ENCODE peak calls at places on chromosomes 1 and 21, in nine cellular contexts. U is heart left ventricle; M is activated B cell treated with CpG ODN at 0.5 μM for 24 hours; C is right lobe of liver; D is A673; E is HCT116; P is OCI-LY7; N is CD8-positive, alpha-beta T cell; X is MCF 10A. G is an unnamed sample.

GRCh38 chr1:43587594-43587993 is 56.9 kb downstream of the PTPRF start:
- DNase-seq in U (no peak), M (no peak), C (peak), D (no peak), E (no peak), P (no peak), N (no peak), X (peak), G (no peak)

GRCh38 chr1:204435246-204435885 is 23.7 kb upstream of the PPP1R15B start:
- DNase-seq in U (no peak), M (no peak), C (no peak), D (peak), E (no peak), P (no peak), N (no peak), X (peak), G (no peak)

GRCh38 chr1:116531917-116532316 is 38.9 kb downstream of the CD58 start:
- DNase-seq in U (no peak), M (no peak), C (no peak), D (no peak), E (no peak), P (no peak), N (no peak), X (no peak), G (no peak)

GRCh38 chr1:76352741-76353435 is 278.3 kb downstream of the ST6GALNAC3 start:
- DNase-seq in U (no peak), M (no peak), C (no peak), D (no peak), E (no peak), P (no peak), N (no peak), X (no peak), G (no peak)

GRCh38 chr1:22814176-22815042 is 103.8 kb downstream of the EPHB2 start:
- DNase-seq in U (no peak), M (no peak), C (no peak), D (no peak), E (no peak), P (no peak), N (no peak), X (no peak), G (no peak)

GRCh38 chr1:43382027-43382771 is 7.4 kb downstream of the MED8 start:
- DNase-seq in U (no peak), M (no peak), C (no peak), D (peak), E (no peak), P (no peak), N (no peak), X (no peak), G (no peak)

GRCh38 chr1:200530551-200531261 is 89.8 kb downstream of the KIF14 start:
- DNase-seq in U (no peak), M (no peak), C (no peak), D (no peak), E (no peak), P (peak), N (peak), X (no peak), G (no peak)

GRCh38 chr1:75785320-75785963 is 614 bp upstream of the RABGGTB start:
- DNase-seq in U (no peak), M (no peak), C (no peak), D (no peak), E (no peak), P (no peak), N (no peak), X (no peak), G (no peak)

GRCh38 chr21:29477347-29477746 is 178.6 kb downstream of the BACH1 start:
- DNase-seq in U (no peak), M (no peak), C (no peak), D (no peak), E (no peak), P (no peak), N (no peak), X (no peak), G (no peak)

GRCh38 chr1:3219005-3219724 is 150.2 kb downstream of the PRDM16 start:
- DNase-seq in U (peak), M (no peak), C (peak), D (no peak), E (no peak), P (no peak), N (no peak), X (no peak), G (no peak)

GRCh38 chr1:146007048-146007784 is 10.8 kb upstream of the TXNIP start:
- DNase-seq in U (peak), M (no peak), C (no peak), D (peak), E (peak), P (peak), N (peak), X (peak), G (peak)

GRCh38 chr1:44276006-44276405 is 62.7 kb downstream of the DMAP1 start:
- DNase-seq in U (no peak), M (no peak), C (no peak), D (peak), E (no peak), P (peak), N (no peak), X (peak), G (no peak)

GRCh38 chr1:65425697-65426096 is 5.2 kb downstream of the LEPR start:
- DNase-seq in U (no peak), M (no peak), C (no peak), D (no peak), E (no peak), P (no peak), N (no peak), X (peak), G (no peak)

GRCh38 chr1:159866905-159867304 is 4.4 kb upstream of the VSIG8 start:
- DNase-seq in U (no peak), M (no peak), C (no peak), D (no peak), E (no peak), P (no peak), N (no peak), X (no peak), G (no peak)

GRCh38 chr1:169610858-169611257 is 19.1 kb downstream of the SELP start:
- DNase-seq in U (no peak), M (no peak), C (no peak), D (no peak), E (no peak), P (no peak), N (no peak), X (peak), G (no peak)

GRCh38 chr1:105544475-105544874 is 1512.0 kb upstream of the PRMT6 start:
- DNase-seq in U (no peak), M (no peak), C (no peak), D (no peak), E (no peak), P (no peak), N (no peak), X (peak), G (no peak)

GRCh38 chr1:36966242-36966641 is 68.1 kb downstream of the GRIK3 start:
- DNase-seq in U (no peak), M (no peak), C (no peak), D (no peak), E (no peak), P (no peak), N (no peak), X (peak), G (no peak)

GRCh38 chr1:183417691-183418491 is at the start of gene NMNAT2:
- DNase-seq in U (peak), M (no peak), C (peak), D (peak), E (no peak), P (no peak), N (no peak), X (peak), G (no peak)

GRCh38 chr1:70528591-70529333 is 117.7 kb downstream of the CTH start:
- DNase-seq in U (peak), M (no peak), C (no peak), D (peak), E (peak), P (peak), N (peak), X (peak), G (peak)

GRCh38 chr1:155136728-155137127 is 1.1 kb downstream of the SLC50A1 start:
- DNase-seq in U (no peak), M (no peak), C (no peak), D (no peak), E (no peak), P (peak), N (peak), X (peak), G (no peak)

GRCh38 chr1:30928171-30928570 is 19.6 kb upstream of the SDC3 start:
- DNase-seq in U (no peak), M (no peak), C (no peak), D (no peak), E (no peak), P (no peak), N (no peak), X (no peak), G (no peak)

GRCh38 chr1:215669806-215670485 is 102.8 kb downstream of the KCTD3 start:
- DNase-seq in U (no peak), M (no peak), C (no peak), D (no peak), E (no peak), P (no peak), N (no peak), X (no peak), G (no peak)

GRCh38 chr1:94617139-94617805 is 75.7 kb upstream of the F3 start:
- DNase-seq in U (no peak), M (no peak), C (no peak), D (no peak), E (peak), P (no peak), N (no peak), X (peak), G (no peak)

GRCh38 chr1:203450541-203451149 is 25.0 kb upstream of the PRELP start:
- DNase-seq in U (no peak), M (no peak), C (no peak), D (no peak), E (no peak), P (peak), N (no peak), X (no peak), G (no peak)

GRCh38 chr1:170261669-170262068 is 115.9 kb downstream of the NTMT2 start:
- DNase-seq in U (no peak), M (no peak), C (no peak), D (peak), E (no peak), P (no peak), N (no peak), X (no peak), G (no peak)

GRCh38 chr1:147600119-147601111 is 59.1 kb downstream of the BCL9 start:
- DNase-seq in U (no peak), M (no peak), C (no peak), D (peak), E (no peak), P (peak), N (no peak), X (peak), G (no peak)

GRCh38 chr1:221283532-221283931 is 404.3 kb downstream of the HLX start:
- DNase-seq in U (no peak), M (no peak), C (no peak), D (no peak), E (no peak), P (no peak), N (no peak), X (no peak), G (no peak)

DNA sequence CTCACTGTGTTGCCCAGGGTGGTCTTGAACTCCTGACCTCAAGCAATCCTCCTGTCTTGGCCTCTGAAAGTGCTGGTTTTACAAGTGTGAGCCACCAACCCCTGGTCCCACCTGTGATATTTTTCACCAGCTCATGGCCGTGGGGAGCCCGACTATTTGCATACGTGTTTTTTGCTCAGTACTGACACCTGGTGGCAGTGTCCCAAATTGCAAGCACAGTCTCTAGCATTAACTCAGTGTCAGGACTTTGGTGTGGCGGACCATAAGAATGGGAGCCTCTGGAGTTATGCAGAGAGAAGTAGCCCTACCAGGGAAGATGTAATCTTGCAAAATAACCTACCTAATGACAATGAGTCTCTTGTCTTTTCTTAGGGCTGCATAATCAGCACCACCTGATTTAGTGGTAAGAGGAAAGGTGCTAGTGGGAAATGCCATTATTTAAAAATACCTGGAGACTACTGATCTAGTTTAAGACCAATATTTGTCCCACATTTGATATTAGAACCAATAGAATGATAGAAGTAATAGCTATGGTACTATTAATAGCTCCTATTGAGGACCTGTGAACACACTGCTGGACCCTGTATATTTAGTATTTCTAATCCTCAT is 305.4 kb downstream of the DISC1 start:
- DNase-seq in U (no peak), M (no peak), C (no peak), D (peak), E (peak), P (peak), N (peak), X (peak), G (peak)
- TF ChIP-seq CTCF in U (peak), M (no peak), C (peak), D (peak), E (peak), P (peak), N (peak), X (peak), G (no peak)

GRCh38 chr21:17580319-17580718 is 32.4 kb downstream of the BTG3 start:
- DNase-seq in U (no peak), M (no peak), C (no peak), D (no peak), E (no peak), P (no peak), N (no peak), X (no peak), G (no peak)

GRCh38 chr21:17583898-17584297 is 28.8 kb downstream of the BTG3 start:
- DNase-seq in U (no peak), M (no peak), C (no peak), D (no peak), E (no peak), P (no peak), N (no peak), X (no peak), G (no peak)

GRCh38 chr21:17590443-17590842 is 22.3 kb downstream of the BTG3 start:
- DNase-seq in U (no peak), M (no peak), C (no peak), D (no peak), E (no peak), P (no peak), N (no peak), X (peak), G (no peak)

GRCh38 chr21:17585875-17586450 is 26.7 kb downstream of the BTG3 start:
- DNase-seq in U (no peak), M (no peak), C (no peak), D (peak), E (peak), P (peak), N (peak), X (peak), G (peak)
- TF ChIP-seq CTCF in U (peak), M (no peak), C (peak), D (peak), E (peak), P (peak), N (peak), X (peak), G (peak)

DNA sequence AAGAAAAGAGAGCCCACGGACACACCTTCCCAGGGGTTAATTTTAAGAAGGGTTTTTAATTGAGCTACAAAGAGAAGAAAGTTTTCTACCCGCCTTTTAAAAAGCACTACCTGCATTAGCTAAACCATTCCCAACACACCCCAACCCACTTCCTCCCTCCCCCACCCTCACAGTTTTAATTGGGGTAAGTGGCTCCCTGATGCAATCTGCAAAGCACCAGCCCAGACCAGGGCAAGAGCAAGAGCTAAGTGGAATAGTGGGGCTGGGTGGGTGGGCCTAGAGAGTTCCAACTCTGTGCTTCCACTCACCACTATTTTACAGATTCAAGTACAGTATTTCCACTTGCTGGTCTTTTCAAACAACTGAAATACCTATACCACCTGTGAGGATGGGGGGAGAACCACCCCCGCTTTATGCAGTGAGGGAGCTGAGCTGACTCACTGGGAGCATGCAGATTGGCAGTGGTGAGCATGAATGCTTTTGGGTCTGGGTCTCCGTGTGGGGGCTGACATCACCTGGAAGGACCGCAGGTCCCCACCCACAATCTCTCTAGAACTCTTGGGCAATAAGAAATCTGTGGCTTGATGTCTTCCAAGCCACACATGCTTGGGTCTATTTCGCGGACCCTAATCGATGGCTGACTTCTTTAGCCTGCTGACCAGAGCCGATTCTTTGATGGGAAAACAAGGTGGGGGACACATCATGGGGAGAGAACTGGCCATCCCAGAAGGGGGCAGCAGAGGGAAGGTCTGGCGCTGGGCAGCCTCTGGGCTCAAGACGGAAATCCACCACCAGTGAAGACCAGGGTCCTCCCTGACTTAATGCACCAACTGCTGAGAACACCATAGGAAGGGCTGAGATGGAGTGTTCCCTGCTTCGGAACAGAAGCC is 95.5 kb downstream of the SSBP3 start:
- DNase-seq in U (peak), M (no peak), C (peak), D (no peak), E (peak), P (peak), N (peak), X (peak), G (peak)
- TF ChIP-seq CTCF in U (peak), M (no peak), C (peak), D (peak), E (peak), P (peak), N (no peak), X (peak), G (peak)

DNA sequence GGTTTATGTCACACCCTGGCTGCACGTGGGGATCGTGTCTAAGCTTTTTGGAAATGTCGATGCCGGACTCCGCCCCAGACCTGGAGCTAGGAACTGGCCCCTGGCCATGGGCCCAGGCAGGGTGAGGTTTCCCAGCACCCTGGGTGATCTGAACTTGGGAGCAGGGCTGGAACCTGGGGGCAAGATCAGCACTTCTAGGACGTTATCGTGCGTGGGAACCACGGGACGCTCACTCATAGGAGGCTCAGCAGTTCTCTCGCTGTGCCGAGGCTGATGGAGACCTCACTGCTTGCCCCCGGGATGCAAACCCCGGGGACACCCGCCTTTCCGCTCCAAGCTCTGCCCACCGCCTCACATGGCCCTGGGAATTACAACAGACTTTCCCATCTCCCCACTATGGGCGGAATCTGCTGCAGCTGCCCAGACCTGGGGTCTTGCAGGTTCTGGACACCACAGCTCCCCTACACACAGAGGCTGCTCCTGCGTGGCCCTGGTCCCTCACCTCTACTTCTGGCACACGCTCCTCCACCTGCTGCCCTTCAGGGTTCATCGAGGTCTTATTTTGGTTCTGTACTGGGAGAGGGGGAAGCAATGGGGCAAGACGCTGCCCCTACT is 35.9 kb downstream of the COL18A1 start:
- DNase-seq in U (no peak), M (no peak), C (peak), D (no peak), E (no peak), P (no peak), N (no peak), X (no peak), G (no peak)
- TF ChIP-seq CTCF in U (no peak), M (no peak), C (no peak), D (no peak), E (no peak), P (no peak), N (no peak), X (no peak), G (no peak)

GRCh38 chr21:46456750-46457149 is 1.9 kb upstream of the DIP2A start:
- DNase-seq in U (no peak), M (no peak), C (no peak), D (no peak), E (no peak), P (no peak), N (no peak), X (no peak), G (no peak)

GRCh38 chr21:46457801-46458314 is 833 bp upstream of the DIP2A start:
- DNase-seq in U (peak), M (no peak), C (peak), D (peak), E (peak), P (peak), N (peak), X (peak), G (no peak)

GRCh38 chr21:46459356-46460112 is 843 bp downstream of the DIP2A start:
- DNase-seq in U (peak), M (peak), C (peak), D (peak), E (no peak), P (peak), N (no peak), X (peak), G (peak)

GRCh38 chr21:46459024-46459355 is 299 bp downstream of the DIP2A start:
- DNase-seq in U (no peak), M (no peak), C (no peak), D (no peak), E (no peak), P (no peak), N (no peak), X (no peak), G (no peak)

GRCh38 chr21:46458315-46459023 is at the start of gene DIP2A:
- DNase-seq in U (peak), M (peak), C (peak), D (peak), E (peak), P (peak), N (peak), X (peak), G (peak)
- TF ChIP-seq CTCF in U (no peak), M (no peak), C (no peak), D (no peak), E (no peak), P (no peak), N (no peak), X (no peak), G (peak)